ENCODE peak calls at places on chromosomes 1 and 21, in ten cellular contexts. K is naive thymus-derived CD4-positive, alpha-beta T cell; Z is activated CD4-positive, alpha-beta T cell treated with anti-CD3 and anti-CD28 coated beads, Interleukin-2, amount 50 U/mL, for 4 hours; B is left ventricle myocardium inferior; F is mucosa of descending colon; P is occipital lobe; R is iris pigment epithelial cell; I is lower lobe of right lung; V is head of caudate nucleus; S is stimulated activated CD8-positive, alpha-beta memory T cell treated with anti-CD3 and anti-CD28 coated beads, Interleukin-15, amount 100 ng/mL, for 1 hour. U is an unnamed sample.

GRCh38 chr1:226989081-226989747 is 49.1 kb downstream of the COQ8A start:
- DNase-seq in K (no peak), Z (no peak), B (no peak), F (peak; percentile 57), P (no peak), R (no peak), I (no peak), V (no peak), S (no peak), U (no peak)

GRCh38 chr1:27116697-27117096 is 38.2 kb downstream of the SLC9A1 start:
- DNase-seq in K (no peak), Z (no peak), B (no peak), F (no peak), P (no peak), R (peak; percentile 20), I (no peak), V (no peak), S (no peak), U (no peak)

GRCh38 chr1:89563957-89564604 is 39.5 kb downstream of the LRRC8B start:
- DNase-seq in K (no peak), Z (no peak), B (no peak), F (no peak), P (no peak), R (no peak), I (no peak), V (no peak), S (no peak), U (no peak)

GRCh38 chr1:234620272-234620711 is 10.3 kb upstream of the IRF2BP2 start:
- DNase-seq in K (no peak), Z (no peak), B (no peak), F (no peak), P (no peak), R (no peak), I (no peak), V (no peak), S (no peak), U (no peak)

GRCh38 chr1:13469343-13469742 is 44.5 kb downstream of the LRRC38 start:
- DNase-seq in K (no peak), Z (no peak), B (peak; percentile 18), F (peak; percentile 1), P (no peak), R (no peak), I (no peak), V (no peak), S (no peak), U (peak; percentile 32)

GRCh38 chr1:209207701-209208286 is 375.7 kb upstream of the CAMK1G start:
- DNase-seq in K (no peak), Z (no peak), B (peak; percentile 55), F (peak; percentile 76), P (peak; percentile 75), R (peak; percentile 75), I (peak; percentile 57), V (peak; percentile 85), S (no peak), U (no peak)

GRCh38 chr1:245480393-245481120 is 325.8 kb downstream of the KIF26B start:
- DNase-seq in K (no peak), Z (no peak), B (no peak), F (no peak), P (no peak), R (no peak), I (no peak), V (no peak), S (no peak), U (no peak)

GRCh38 chr21:45880097-45881068 is 101.2 kb upstream of the COL6A1 start:
- DNase-seq in K (peak; percentile 51), Z (peak; percentile 66), B (peak; percentile 60), F (peak; percentile 85), P (peak; percentile 18), R (peak; percentile 77), I (peak; percentile 73), V (peak; percentile 83), S (peak; percentile 54), U (peak; percentile 33)

GRCh38 chr1:43065191-43065590 is 106.5 kb upstream of the SLC2A1 start:
- DNase-seq in K (no peak), Z (no peak), B (no peak), F (no peak), P (no peak), R (no peak), I (no peak), V (no peak), S (no peak), U (peak; percentile 28)

GRCh38 chr1:24283326-24284155 is 35.6 kb upstream of the GRHL3 start:
- DNase-seq in K (no peak), Z (no peak), B (no peak), F (peak; percentile 29), P (no peak), R (peak; percentile 70), I (no peak), V (no peak), S (no peak), U (peak; percentile 89)

GRCh38 chr21:14657241-14658008 is 111.3 kb upstream of the SAMSN1 start:
- DNase-seq in K (no peak), Z (no peak), B (no peak), F (no peak), P (no peak), R (no peak), I (no peak), V (no peak), S (no peak), U (no peak)

GRCh38 chr1:165917166-165917565 is 89.8 kb downstream of the UCK2 start:
- DNase-seq in K (no peak), Z (no peak), B (no peak), F (no peak), P (no peak), R (no peak), I (no peak), V (no peak), S (no peak), U (no peak)

GRCh38 chr1:31579374-31579773 is 3.1 kb downstream of the TINAGL1 start:
- DNase-seq in K (no peak), Z (no peak), B (peak; percentile 44), F (no peak), P (no peak), R (no peak), I (no peak), V (peak; percentile 15), S (no peak), U (no peak)

GRCh38 chr1:225437710-225438437 is 10.0 kb upstream of the LBR start:
- DNase-seq in K (no peak), Z (no peak), B (no peak), F (no peak), P (no peak), R (no peak), I (no peak), V (no peak), S (no peak), U (no peak)

GRCh38 chr1:234531181-234532132 is 52.5 kb upstream of the TARBP1 start:
- DNase-seq in K (no peak), Z (no peak), B (peak; percentile 70), F (peak; percentile 42), P (no peak), R (peak; percentile 83), I (no peak), V (no peak), S (no peak), U (peak; percentile 98)

GRCh38 chr1:161020573-161021167 is at the start of gene F11R:
- DNase-seq in K (peak; percentile 61), Z (peak; percentile 21), B (no peak), F (peak; percentile 74), P (no peak), R (no peak), I (peak; percentile 79), V (no peak), S (no peak), U (peak; percentile 36)